ENCODE peak calls at places on chromosomes 5 and 9, in five cellular contexts. P is HCT116; Y is naive thymus-derived CD4-positive, alpha-beta T cell; I is CD8-positive, alpha-beta T cell; R is A549. S is an unnamed sample.
A peak's percentile ranks its signal among the peaks of the same experiment; 100 is the strongest.

GRCh38 chr9:33458444-33458843 is 11.1 kb upstream of the AQP3 start:
- DNase-seq in Y (no peak), P (peak; percentile 75), I (peak; percentile 74), R (peak; percentile 55), S (peak; percentile 62)

GRCh38 chr9:133708770-133709611 is 29.2 kb downstream of the SARDH start:
- DNase-seq in P (no peak), R (no peak), I (peak; percentile 72), Y (no peak), S (no peak)

GRCh38 chr9:120878188-120879130 is 1.5 kb upstream of the PHF19 start:
- DNase-seq in P (no peak), I (peak; percentile 59), Y (peak; percentile 38), R (no peak), S (no peak)

GRCh38 chr5:172370237-172370640 is 84.1 kb downstream of the SH3PXD2B start:
- DNase-seq in I (no peak), R (no peak), Y (no peak), P (no peak), S (no peak)

GRCh38 chr5:155978805-155979204 is 348.2 kb upstream of the SGCD start:
- DNase-seq in Y (no peak), R (no peak), I (no peak), P (no peak), S (no peak)

GRCh38 chr9:110357510-110357909 is 19.8 kb upstream of the TXNDC8 start:
- DNase-seq in I (no peak), Y (no peak), R (no peak), P (no peak), S (no peak)

GRCh38 chr5:24268482-24269056 is 376.2 kb downstream of the CDH10 start:
- DNase-seq in P (no peak), R (no peak), Y (no peak), I (no peak), S (no peak)

GRCh38 chr5:1732238-1732880 is 67.3 kb downstream of the MRPL36 start:
- DNase-seq in P (no peak), R (peak; percentile 13), I (peak; percentile 37), Y (no peak), S (peak; percentile 37)

GRCh38 chr5:7372399-7372798 is 23.5 kb upstream of the ADCY2 start:
- DNase-seq in I (no peak), Y (no peak), R (no peak), P (no peak), S (no peak)

GRCh38 chr9:68999393-69000105 is 14.4 kb downstream of the PRKACG start:
- DNase-seq in I (peak; percentile 72), Y (peak; percentile 56), R (peak; percentile 69), P (peak; percentile 61), S (peak; percentile 69)

GRCh38 chr5:17203329-17204132 is 13.9 kb upstream of the BASP1 start:
- DNase-seq in I (no peak), Y (no peak), R (peak; percentile 76), P (peak; percentile 53), S (no peak)

GRCh38 chr5:1199649-1200494 is 1.5 kb upstream of the SLC6A19 start:
- DNase-seq in R (no peak), Y (no peak), P (no peak), I (no peak), S (no peak)

GRCh38 chr5:117486879-117487391 is 912.3 kb upstream of the SEMA6A start:
- DNase-seq in Y (no peak), I (no peak), P (peak; percentile 43), R (peak; percentile 63), S (no peak)

GRCh38 chr9:91425270-91425669 is 1.6 kb upstream of the NFIL3 start:
- DNase-seq in I (no peak), P (no peak), R (no peak), Y (no peak), S (no peak)

GRCh38 chr5:111411321-111411720 is 101.0 kb downstream of the STARD4 start:
- DNase-seq in P (no peak), Y (no peak), I (no peak), R (no peak), S (no peak)

GRCh38 chr5:154829589-154830218 is 20.7 kb downstream of the FAXDC2 start:
- DNase-seq in R (peak; percentile 50), Y (peak; percentile 34), P (peak; percentile 85), I (peak; percentile 56), S (no peak)

GRCh38 chr5:17061973-17062470 is 125.9 kb upstream of the MYO10 start:
- DNase-seq in P (no peak), Y (no peak), R (peak; percentile 82), I (no peak), S (no peak)

GRCh38 chr9:36551868-36552267 is 20.8 kb upstream of the MELK start:
- DNase-seq in P (no peak), I (no peak), Y (no peak), R (no peak), S (no peak)

GRCh38 chr9:89753472-89754055 is 148.8 kb downstream of the GADD45G start:
- DNase-seq in P (no peak), R (no peak), I (no peak), Y (no peak), S (no peak)

GRCh38 chr9:34185778-34186551 is 7.1 kb downstream of the UBAP1 start:
- DNase-seq in Y (no peak), I (peak; percentile 40), R (peak; percentile 82), P (peak; percentile 68), S (no peak)

GRCh38 chr5:127440831-127441230 is 76.6 kb upstream of the PRRC1 start:
- DNase-seq in Y (no peak), R (no peak), P (no peak), I (no peak), S (no peak)

GRCh38 chr9:122005597-122005996 is 87.5 kb downstream of the TTLL11 start:
- DNase-seq in I (no peak), P (no peak), R (peak; percentile 48), Y (no peak), S (no peak)

GRCh38 chr5:176601901-176602300 is 8.1 kb downstream of the GPRIN1 start:
- DNase-seq in I (no peak), R (no peak), Y (no peak), P (no peak), S (no peak)

GRCh38 chr5:69502375-69503143 is 10.0 kb downstream of the OCLN start:
- DNase-seq in I (no peak), P (no peak), Y (no peak), R (no peak), S (no peak)

GRCh38 chr5:68266457-68266856 is 50.9 kb downstream of the PIK3R1 start:
- DNase-seq in Y (no peak), R (no peak), I (no peak), P (no peak), S (no peak)

GRCh38 chr5:156329197-156329611 is 2.2 kb downstream of the SGCD start:
- DNase-seq in P (no peak), Y (no peak), R (no peak), I (no peak), S (no peak)

GRCh38 chr9:129306318-129306973 is 128.4 kb upstream of the IER5L start:
- DNase-seq in Y (peak; percentile 19), P (no peak), R (no peak), I (no peak), S (no peak)

GRCh38 chr9:130893250-130894101 is 3.1 kb downstream of the QRFP start:
- DNase-seq in P (no peak), I (no peak), Y (no peak), R (peak; percentile 67), S (no peak)

GRCh38 chr5:157459715-157460599 is at the start of gene NIPAL4:
- DNase-seq in I (no peak), Y (peak; percentile 62), R (peak; percentile 41), P (no peak), S (no peak)

GRCh38 chr5:125209650-125210049 is 463.2 kb upstream of the ZNF608 start:
- DNase-seq in R (no peak), P (no peak), I (no peak), Y (no peak), S (no peak)

GRCh38 chr5:56279979-56280378 is 46.8 kb upstream of the ANKRD55 start:
- DNase-seq in I (no peak), R (peak; percentile 53), P (no peak), Y (no peak), S (no peak)

GRCh38 chr9:34163439-34163838 is 15.4 kb upstream of the UBAP1 start:
- DNase-seq in Y (no peak), P (no peak), R (peak; percentile 84), I (no peak), S (no peak)

GRCh38 chr5:171418316-171418981 is 998 bp upstream of the FGF18 start:
- DNase-seq in R (peak; percentile 85), I (peak; percentile 66), P (peak; percentile 61), Y (peak; percentile 68), S (peak; percentile 15)

GRCh38 chr9:133227242-133227860 is 18.3 kb upstream of the OBP2B start:
- DNase-seq in P (no peak), Y (no peak), R (no peak), I (no peak), S (no peak)

GRCh38 chr5:88680253-88681132 is 202.5 kb downstream of the MEF2C start:
- DNase-seq in I (peak; percentile 88), P (peak; percentile 24), Y (peak; percentile 87), R (peak; percentile 56), S (peak; percentile 79)

GRCh38 chr5:66821626-66822429 is 225.6 kb downstream of the MAST4 start:
- DNase-seq in R (no peak), I (no peak), Y (peak; percentile 53), P (no peak), S (no peak)

GRCh38 chr5:8517461-8517860 is 648.5 kb downstream of the MTRR start:
- DNase-seq in Y (no peak), P (no peak), R (peak; percentile 1), I (no peak), S (no peak)

GRCh38 chr9:107784235-107784958 is 294.8 kb upstream of the KLF4 start:
- DNase-seq in I (no peak), P (peak; percentile 15), R (peak; percentile 20), Y (no peak), S (no peak)
- H3K27ac ChIP-seq in I (no peak overlapping the region), P (no peak overlapping the region), R (no peak overlapping the region), Y (no peak overlapping the region), S (no peak overlapping the region)

DNA sequence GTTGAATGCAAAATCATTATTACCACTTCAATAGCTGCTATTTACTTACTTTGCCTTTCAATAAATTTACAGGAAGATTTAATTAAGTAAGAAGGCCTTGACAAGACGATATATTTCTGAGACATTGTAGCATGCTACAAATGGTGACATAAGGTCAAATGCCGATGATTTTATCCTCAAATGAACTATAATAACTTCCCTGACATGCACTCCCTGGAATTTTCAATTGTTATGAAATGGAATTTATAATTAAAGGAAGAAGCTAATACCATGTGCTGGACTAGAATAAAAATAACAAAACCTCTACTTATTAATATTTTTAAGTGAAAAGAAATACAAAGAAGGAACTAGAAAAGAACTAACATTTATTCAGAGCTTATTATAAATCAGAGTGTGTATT is 30.2 kb upstream of the ITGA1 start:
- DNase-seq in P (no peak), I (no peak), R (no peak), Y (no peak), S (no peak)
- H3K27ac ChIP-seq in P (no peak overlapping the region), I (no peak overlapping the region), R (no peak overlapping the region), Y (no peak overlapping the region), S (no peak overlapping the region)

DNA sequence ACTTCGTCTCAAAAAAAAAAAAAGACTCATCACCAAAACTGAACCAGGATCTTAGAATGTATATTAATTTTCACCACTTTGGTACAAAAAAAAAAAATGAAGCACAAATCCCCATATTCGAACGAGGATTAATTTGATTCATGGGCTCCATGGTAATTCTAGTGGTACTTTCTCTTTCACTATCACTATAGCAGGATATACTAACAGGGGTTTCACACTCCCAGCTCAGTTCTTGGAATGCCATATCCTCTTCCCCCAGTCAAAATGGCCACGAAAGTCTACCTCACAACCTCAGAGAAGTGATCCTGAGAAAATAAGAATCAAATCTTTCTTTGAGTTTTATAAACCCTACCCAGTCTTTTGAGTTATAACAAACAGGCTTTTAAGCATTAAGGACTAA is 235.7 kb downstream of the FBXL17 start:
- DNase-seq in R (no peak), I (no peak), P (no peak), Y (no peak), S (no peak)
- H3K27ac ChIP-seq in R (no peak overlapping the region), I (no peak overlapping the region), P (no peak overlapping the region), Y (no peak overlapping the region), S (no peak overlapping the region)

GRCh38 chr5:14471557-14471956 is 110.0 kb upstream of the OTULINL start:
- DNase-seq in P (no peak), Y (no peak), I (no peak), R (no peak), S (no peak)
- H3K27ac ChIP-seq in P (no peak overlapping the region), Y (no peak overlapping the region), I (no peak overlapping the region), R (no peak overlapping the region), S (no peak overlapping the region)